ENCODE peak calls at places on chromosomes 11 and 22, in eight cellular contexts. One of them, this sample, is unnamed.

GRCh38 chr11:100632970-100633452 is 54.1 kb upstream of the ARHGAP42 start:
- DNase-seq in midbrain: peak
- DNase-seq in iPS DF 6.9: no peak
- DNase-seq in nucleus accumbens: no peak
- DNase-seq in body of pancreas: peak
- DNase-seq in heart left ventricle: peak
- DNase-seq in stimulated activated CD8-positive, alpha-beta memory T cell treated with anti-CD3 and anti-CD28 coated beads, Interleukin-4, amount 100 ng/mL, for 1 hour: no peak
- DNase-seq in NCI-H1092 treated with DMSO at 0.1 percent for 48 hours: peak
- DNase-seq in this sample: peak

GRCh38 chr11:36155770-36156485 is 133.3 kb downstream of the COMMD9 start:
- DNase-seq in NCI-H1092 treated with DMSO at 0.1 percent for 48 hours: peak
- DNase-seq in stimulated activated CD8-positive, alpha-beta memory T cell treated with anti-CD3 and anti-CD28 coated beads, Interleukin-4, amount 100 ng/mL, for 1 hour: no peak
- DNase-seq in iPS DF 6.9: no peak
- DNase-seq in body of pancreas: no peak
- DNase-seq in midbrain: peak
- DNase-seq in heart left ventricle: no peak
- DNase-seq in nucleus accumbens: no peak
- DNase-seq in this sample: no peak

GRCh38 chr11:85595285-85595884 is 31.8 kb downstream of the DLG2 start:
- DNase-seq in body of pancreas: no peak
- DNase-seq in iPS DF 6.9: no peak
- DNase-seq in heart left ventricle: no peak
- DNase-seq in nucleus accumbens: no peak
- DNase-seq in midbrain: peak
- DNase-seq in NCI-H1092 treated with DMSO at 0.1 percent for 48 hours: peak
- DNase-seq in stimulated activated CD8-positive, alpha-beta memory T cell treated with anti-CD3 and anti-CD28 coated beads, Interleukin-4, amount 100 ng/mL, for 1 hour: no peak
- DNase-seq in this sample: no peak

GRCh38 chr11:125517116-125517804 is 21.2 kb upstream of the FEZ1 start:
- DNase-seq in heart left ventricle: no peak
- DNase-seq in midbrain: peak
- DNase-seq in iPS DF 6.9: peak
- DNase-seq in body of pancreas: no peak
- DNase-seq in nucleus accumbens: no peak
- DNase-seq in NCI-H1092 treated with DMSO at 0.1 percent for 48 hours: peak
- DNase-seq in stimulated activated CD8-positive, alpha-beta memory T cell treated with anti-CD3 and anti-CD28 coated beads, Interleukin-4, amount 100 ng/mL, for 1 hour: no peak
- DNase-seq in this sample: no peak

GRCh38 chr11:83054904-83055380 is 16.8 kb downstream of the RAB30 start:
- DNase-seq in body of pancreas: no peak
- DNase-seq in stimulated activated CD8-positive, alpha-beta memory T cell treated with anti-CD3 and anti-CD28 coated beads, Interleukin-4, amount 100 ng/mL, for 1 hour: no peak
- DNase-seq in heart left ventricle: no peak
- DNase-seq in midbrain: no peak
- DNase-seq in nucleus accumbens: no peak
- DNase-seq in iPS DF 6.9: no peak
- DNase-seq in NCI-H1092 treated with DMSO at 0.1 percent for 48 hours: no peak
- DNase-seq in this sample: no peak

GRCh38 chr11:62542111-62542745 is 4.4 kb downstream of the AHNAK start:
- DNase-seq in body of pancreas: no peak
- DNase-seq in heart left ventricle: no peak
- DNase-seq in stimulated activated CD8-positive, alpha-beta memory T cell treated with anti-CD3 and anti-CD28 coated beads, Interleukin-4, amount 100 ng/mL, for 1 hour: no peak
- DNase-seq in NCI-H1092 treated with DMSO at 0.1 percent for 48 hours: no peak
- DNase-seq in midbrain: no peak
- DNase-seq in nucleus accumbens: no peak
- DNase-seq in iPS DF 6.9: no peak
- DNase-seq in this sample: peak

GRCh38 chr11:63765688-63766241 is 2.8 kb downstream of the ZFTA start:
- DNase-seq in stimulated activated CD8-positive, alpha-beta memory T cell treated with anti-CD3 and anti-CD28 coated beads, Interleukin-4, amount 100 ng/mL, for 1 hour: no peak
- DNase-seq in nucleus accumbens: no peak
- DNase-seq in iPS DF 6.9: no peak
- DNase-seq in midbrain: no peak
- DNase-seq in body of pancreas: no peak
- DNase-seq in NCI-H1092 treated with DMSO at 0.1 percent for 48 hours: no peak
- DNase-seq in heart left ventricle: no peak
- DNase-seq in this sample: peak

GRCh38 chr11:88950975-88951374 is 114.8 kb downstream of the GRM5 start:
- DNase-seq in NCI-H1092 treated with DMSO at 0.1 percent for 48 hours: no peak
- DNase-seq in heart left ventricle: no peak
- DNase-seq in body of pancreas: no peak
- DNase-seq in stimulated activated CD8-positive, alpha-beta memory T cell treated with anti-CD3 and anti-CD28 coated beads, Interleukin-4, amount 100 ng/mL, for 1 hour: no peak
- DNase-seq in iPS DF 6.9: no peak
- DNase-seq in midbrain: no peak
- DNase-seq in nucleus accumbens: no peak
- DNase-seq in this sample: no peak

GRCh38 chr11:65066805-65067291 is 8.5 kb upstream of the NAALADL1 start:
- DNase-seq in nucleus accumbens: no peak
- DNase-seq in iPS DF 6.9: peak
- DNase-seq in NCI-H1092 treated with DMSO at 0.1 percent for 48 hours: no peak
- DNase-seq in stimulated activated CD8-positive, alpha-beta memory T cell treated with anti-CD3 and anti-CD28 coated beads, Interleukin-4, amount 100 ng/mL, for 1 hour: no peak
- DNase-seq in body of pancreas: no peak
- DNase-seq in midbrain: no peak
- DNase-seq in heart left ventricle: no peak
- DNase-seq in this sample: no peak

GRCh38 chr11:1163911-1164735 is 6.4 kb downstream of the MUC5AC start:
- DNase-seq in NCI-H1092 treated with DMSO at 0.1 percent for 48 hours: no peak
- DNase-seq in midbrain: no peak
- DNase-seq in heart left ventricle: no peak
- DNase-seq in stimulated activated CD8-positive, alpha-beta memory T cell treated with anti-CD3 and anti-CD28 coated beads, Interleukin-4, amount 100 ng/mL, for 1 hour: no peak
- DNase-seq in nucleus accumbens: no peak
- DNase-seq in iPS DF 6.9: no peak
- DNase-seq in body of pancreas: no peak
- DNase-seq in this sample: no peak

GRCh38 chr22:46171940-46172339 is 21.6 kb downstream of the PPARA start:
- DNase-seq in nucleus accumbens: no peak
- DNase-seq in body of pancreas: no peak
- DNase-seq in stimulated activated CD8-positive, alpha-beta memory T cell treated with anti-CD3 and anti-CD28 coated beads, Interleukin-4, amount 100 ng/mL, for 1 hour: no peak
- DNase-seq in iPS DF 6.9: no peak
- DNase-seq in NCI-H1092 treated with DMSO at 0.1 percent for 48 hours: no peak
- DNase-seq in heart left ventricle: no peak
- DNase-seq in midbrain: no peak
- DNase-seq in this sample: peak

GRCh38 chr11:8731647-8732188 is 49.1 kb downstream of the RPL27A start:
- DNase-seq in heart left ventricle: no peak
- DNase-seq in stimulated activated CD8-positive, alpha-beta memory T cell treated with anti-CD3 and anti-CD28 coated beads, Interleukin-4, amount 100 ng/mL, for 1 hour: no peak
- DNase-seq in midbrain: no peak
- DNase-seq in NCI-H1092 treated with DMSO at 0.1 percent for 48 hours: no peak
- DNase-seq in iPS DF 6.9: no peak
- DNase-seq in nucleus accumbens: no peak
- DNase-seq in body of pancreas: no peak
- DNase-seq in this sample: no peak

GRCh38 chr22:39748877-39749276 is 144.7 kb downstream of the ENTHD1 start:
- DNase-seq in iPS DF 6.9: no peak
- DNase-seq in stimulated activated CD8-positive, alpha-beta memory T cell treated with anti-CD3 and anti-CD28 coated beads, Interleukin-4, amount 100 ng/mL, for 1 hour: no peak
- DNase-seq in midbrain: no peak
- DNase-seq in body of pancreas: no peak
- DNase-seq in nucleus accumbens: no peak
- DNase-seq in NCI-H1092 treated with DMSO at 0.1 percent for 48 hours: peak
- DNase-seq in heart left ventricle: no peak
- DNase-seq in this sample: no peak

GRCh38 chr22:27240298-27240885 is 561.2 kb downstream of the MN1 start:
- DNase-seq in nucleus accumbens: no peak
- DNase-seq in body of pancreas: peak
- DNase-seq in iPS DF 6.9: no peak
- DNase-seq in NCI-H1092 treated with DMSO at 0.1 percent for 48 hours: no peak
- DNase-seq in stimulated activated CD8-positive, alpha-beta memory T cell treated with anti-CD3 and anti-CD28 coated beads, Interleukin-4, amount 100 ng/mL, for 1 hour: no peak
- DNase-seq in heart left ventricle: no peak
- DNase-seq in midbrain: no peak
- DNase-seq in this sample: no peak

GRCh38 chr11:110777765-110778164 is 65.5 kb upstream of the ARHGAP20 start:
- DNase-seq in stimulated activated CD8-positive, alpha-beta memory T cell treated with anti-CD3 and anti-CD28 coated beads, Interleukin-4, amount 100 ng/mL, for 1 hour: no peak
- DNase-seq in midbrain: no peak
- DNase-seq in heart left ventricle: no peak
- DNase-seq in nucleus accumbens: no peak
- DNase-seq in body of pancreas: no peak
- DNase-seq in NCI-H1092 treated with DMSO at 0.1 percent for 48 hours: no peak
- DNase-seq in iPS DF 6.9: no peak
- DNase-seq in this sample: no peak

GRCh38 chr11:36383200-36383599 is 87.1 kb downstream of the PRR5L start:
- DNase-seq in body of pancreas: no peak
- DNase-seq in nucleus accumbens: no peak
- DNase-seq in NCI-H1092 treated with DMSO at 0.1 percent for 48 hours: no peak
- DNase-seq in iPS DF 6.9: no peak
- DNase-seq in midbrain: peak
- DNase-seq in stimulated activated CD8-positive, alpha-beta memory T cell treated with anti-CD3 and anti-CD28 coated beads, Interleukin-4, amount 100 ng/mL, for 1 hour: no peak
- DNase-seq in heart left ventricle: no peak
- DNase-seq in this sample: no peak

GRCh38 chr11:8886332-8886731 is 24.7 kb upstream of the AKIP1 start:
- DNase-seq in NCI-H1092 treated with DMSO at 0.1 percent for 48 hours: peak
- DNase-seq in body of pancreas: no peak
- DNase-seq in iPS DF 6.9: no peak
- DNase-seq in stimulated activated CD8-positive, alpha-beta memory T cell treated with anti-CD3 and anti-CD28 coated beads, Interleukin-4, amount 100 ng/mL, for 1 hour: no peak
- DNase-seq in midbrain: no peak
- DNase-seq in nucleus accumbens: no peak
- DNase-seq in heart left ventricle: no peak
- DNase-seq in this sample: no peak

GRCh38 chr11:96311120-96311568 is 31.9 kb downstream of the MAML2 start:
- DNase-seq in iPS DF 6.9: no peak
- DNase-seq in midbrain: no peak
- DNase-seq in stimulated activated CD8-positive, alpha-beta memory T cell treated with anti-CD3 and anti-CD28 coated beads, Interleukin-4, amount 100 ng/mL, for 1 hour: no peak
- DNase-seq in nucleus accumbens: no peak
- DNase-seq in heart left ventricle: no peak
- DNase-seq in NCI-H1092 treated with DMSO at 0.1 percent for 48 hours: peak
- DNase-seq in body of pancreas: no peak
- DNase-seq in this sample: no peak

GRCh38 chr11:85809191-85809590 is 1.8 kb downstream of the SYTL2 start:
- DNase-seq in nucleus accumbens: no peak
- DNase-seq in midbrain: no peak
- DNase-seq in NCI-H1092 treated with DMSO at 0.1 percent for 48 hours: no peak
- DNase-seq in body of pancreas: no peak
- DNase-seq in stimulated activated CD8-positive, alpha-beta memory T cell treated with anti-CD3 and anti-CD28 coated beads, Interleukin-4, amount 100 ng/mL, for 1 hour: no peak
- DNase-seq in iPS DF 6.9: no peak
- DNase-seq in heart left ventricle: no peak
- DNase-seq in this sample: no peak

GRCh38 chr11:2551131-2551530 is 106.3 kb downstream of the KCNQ1 start:
- DNase-seq in heart left ventricle: peak
- DNase-seq in nucleus accumbens: no peak
- DNase-seq in body of pancreas: no peak
- DNase-seq in iPS DF 6.9: no peak
- DNase-seq in NCI-H1092 treated with DMSO at 0.1 percent for 48 hours: no peak
- DNase-seq in stimulated activated CD8-positive, alpha-beta memory T cell treated with anti-CD3 and anti-CD28 coated beads, Interleukin-4, amount 100 ng/mL, for 1 hour: no peak
- DNase-seq in midbrain: no peak
- DNase-seq in this sample: no peak

GRCh38 chr11:75627879-75628668 is 40.8 kb downstream of the MAP6 start:
- DNase-seq in nucleus accumbens: no peak
- DNase-seq in body of pancreas: no peak
- DNase-seq in iPS DF 6.9: peak
- DNase-seq in NCI-H1092 treated with DMSO at 0.1 percent for 48 hours: peak
- DNase-seq in midbrain: no peak
- DNase-seq in heart left ventricle: no peak
- DNase-seq in stimulated activated CD8-positive, alpha-beta memory T cell treated with anti-CD3 and anti-CD28 coated beads, Interleukin-4, amount 100 ng/mL, for 1 hour: no peak
- DNase-seq in this sample: no peak

GRCh38 chr11:119416606-119417580 is 6.1 kb downstream of the THY1 start:
- DNase-seq in NCI-H1092 treated with DMSO at 0.1 percent for 48 hours: no peak
- DNase-seq in heart left ventricle: no peak
- DNase-seq in iPS DF 6.9: no peak
- DNase-seq in stimulated activated CD8-positive, alpha-beta memory T cell treated with anti-CD3 and anti-CD28 coated beads, Interleukin-4, amount 100 ng/mL, for 1 hour: no peak
- DNase-seq in body of pancreas: no peak
- DNase-seq in nucleus accumbens: no peak
- DNase-seq in midbrain: no peak
- DNase-seq in this sample: no peak

GRCh38 chr11:12815150-12815523 is 140.9 kb downstream of the TEAD1 start:
- DNase-seq in body of pancreas: no peak
- DNase-seq in midbrain: no peak
- DNase-seq in NCI-H1092 treated with DMSO at 0.1 percent for 48 hours: no peak
- DNase-seq in iPS DF 6.9: no peak
- DNase-seq in nucleus accumbens: no peak
- DNase-seq in heart left ventricle: no peak
- DNase-seq in stimulated activated CD8-positive, alpha-beta memory T cell treated with anti-CD3 and anti-CD28 coated beads, Interleukin-4, amount 100 ng/mL, for 1 hour: no peak
- DNase-seq in this sample: no peak

GRCh38 chr11:58745705-58746364 is 14.1 kb upstream of the GLYAT start:
- DNase-seq in iPS DF 6.9: no peak
- DNase-seq in heart left ventricle: no peak
- DNase-seq in stimulated activated CD8-positive, alpha-beta memory T cell treated with anti-CD3 and anti-CD28 coated beads, Interleukin-4, amount 100 ng/mL, for 1 hour: no peak
- DNase-seq in body of pancreas: no peak
- DNase-seq in NCI-H1092 treated with DMSO at 0.1 percent for 48 hours: no peak
- DNase-seq in nucleus accumbens: no peak
- DNase-seq in midbrain: no peak
- DNase-seq in this sample: no peak

This sample was measured in right cardiac atrium.